ENCODE peak calls at places on chromosomes 5 and 9, in six cellular contexts. One of them, this sample, is unnamed.

GRCh38 chr5:13987843-13988464 is 43.5 kb upstream of the DNAH5 start:
- DNase-seq in RWPE1: peak
- DNase-seq in amygdala: no peak
- DNase-seq in G401: peak
- DNase-seq in substantia nigra: no peak
- DNase-seq in WTC11: peak
- DNase-seq in this sample: peak

GRCh38 chr5:107894361-107894760 is 223.6 kb upstream of the EFNA5 start:
- DNase-seq in RWPE1: no peak
- DNase-seq in amygdala: no peak
- DNase-seq in G401: peak
- DNase-seq in substantia nigra: no peak
- DNase-seq in WTC11: no peak
- DNase-seq in this sample: no peak

GRCh38 chr5:138950411-138951011 is 75.4 kb upstream of the LRRTM2 start:
- DNase-seq in RWPE1: no peak
- DNase-seq in amygdala: peak
- DNase-seq in G401: no peak
- DNase-seq in substantia nigra: no peak
- DNase-seq in WTC11: no peak
- DNase-seq in this sample: no peak

GRCh38 chr9:33638516-33638915 is 114.5 kb downstream of the ANKRD18B start:
- DNase-seq in RWPE1: no peak
- DNase-seq in amygdala: no peak
- DNase-seq in G401: no peak
- DNase-seq in substantia nigra: no peak
- DNase-seq in WTC11: no peak
- DNase-seq in this sample: no peak

GRCh38 chr9:4155224-4156026 is 144.4 kb downstream of the GLIS3 start:
- DNase-seq in RWPE1: no peak
- DNase-seq in amygdala: no peak
- DNase-seq in G401: no peak
- DNase-seq in substantia nigra: no peak
- DNase-seq in WTC11: no peak
- DNase-seq in this sample: peak

GRCh38 chr9:8826281-8826680 is 1026.7 kb upstream of the DMAC1 start:
- DNase-seq in RWPE1: no peak
- DNase-seq in amygdala: no peak
- DNase-seq in G401: no peak
- DNase-seq in substantia nigra: no peak
- DNase-seq in WTC11: no peak
- DNase-seq in this sample: no peak

GRCh38 chr5:76720988-76721569 is 5.2 kb downstream of the F2R start:
- DNase-seq in RWPE1: no peak
- DNase-seq in amygdala: no peak
- DNase-seq in G401: no peak
- DNase-seq in substantia nigra: no peak
- DNase-seq in WTC11: no peak
- DNase-seq in this sample: no peak

GRCh38 chr9:38065369-38066075 is 3.5 kb downstream of the SHB start:
- DNase-seq in RWPE1: no peak
- DNase-seq in amygdala: no peak
- DNase-seq in G401: no peak
- DNase-seq in substantia nigra: no peak
- DNase-seq in WTC11: no peak
- DNase-seq in this sample: no peak

GRCh38 chr9:76453785-76454184 is 5.2 kb upstream of the GCNT1 start:
- DNase-seq in RWPE1: no peak
- DNase-seq in amygdala: no peak
- DNase-seq in G401: no peak
- DNase-seq in substantia nigra: no peak
- DNase-seq in WTC11: no peak
- DNase-seq in this sample: no peak

GRCh38 chr5:132655821-132656773 is 1.9 kb upstream of the IL13 start:
- DNase-seq in RWPE1: peak
- DNase-seq in amygdala: no peak
- DNase-seq in G401: peak
- DNase-seq in substantia nigra: no peak
- DNase-seq in WTC11: peak
- DNase-seq in this sample: no peak

This sample was measured in SW480.